ENCODE peak calls at places on chromosomes 12 and 14, in ten cellular contexts. One of them, this sample, is unnamed.

GRCh38 chr14:91862417-91862816 is 4.9 kb downstream of the TC2N start:
- DNase-seq in heart right ventricle: no peak
- DNase-seq in AG09309: no peak
- DNase-seq in brain microvascular endothelial cell: no peak
- DNase-seq in left ventricle myocardium inferior: no peak
- DNase-seq in K562: no peak
- DNase-seq in neural crest cell: no peak
- DNase-seq in GM06990: no peak
- DNase-seq in colonic mucosa: no peak
- DNase-seq in B cell: no peak
- DNase-seq in this sample: no peak

GRCh38 chr12:130438243-130438620 is 100.5 kb downstream of the PIWIL1 start:
- DNase-seq in heart right ventricle: no peak
- DNase-seq in AG09309: no peak
- DNase-seq in brain microvascular endothelial cell: no peak
- DNase-seq in left ventricle myocardium inferior: no peak
- DNase-seq in K562: no peak
- DNase-seq in neural crest cell: no peak
- DNase-seq in GM06990: no peak
- DNase-seq in colonic mucosa: no peak
- DNase-seq in B cell: no peak
- DNase-seq in this sample: no peak

GRCh38 chr14:86513564-86513963 is 983.6 kb downstream of the FLRT2 start:
- DNase-seq in heart right ventricle: no peak
- DNase-seq in AG09309: no peak
- DNase-seq in brain microvascular endothelial cell: no peak
- DNase-seq in left ventricle myocardium inferior: no peak
- DNase-seq in K562: no peak
- DNase-seq in neural crest cell: no peak
- DNase-seq in GM06990: no peak
- DNase-seq in colonic mucosa: no peak
- DNase-seq in B cell: no peak
- DNase-seq in this sample: no peak

GRCh38 chr14:74302160-74302628 is 540 bp downstream of the ABCD4 start:
- DNase-seq in heart right ventricle: no peak
- DNase-seq in AG09309: no peak
- DNase-seq in brain microvascular endothelial cell: peak
- DNase-seq in left ventricle myocardium inferior: no peak
- DNase-seq in K562: peak
- DNase-seq in neural crest cell: no peak
- DNase-seq in GM06990: no peak
- DNase-seq in colonic mucosa: no peak
- DNase-seq in B cell: peak
- DNase-seq in this sample: peak

GRCh38 chr12:124466200-124467128 is 100.9 kb downstream of the NCOR2 start:
- DNase-seq in heart right ventricle: peak
- DNase-seq in AG09309: no peak
- DNase-seq in brain microvascular endothelial cell: peak
- DNase-seq in left ventricle myocardium inferior: peak
- DNase-seq in K562: no peak
- DNase-seq in neural crest cell: no peak
- DNase-seq in GM06990: peak
- DNase-seq in colonic mucosa: peak
- DNase-seq in B cell: peak
- DNase-seq in this sample: peak

GRCh38 chr12:560666-561065 is 100.9 kb downstream of the B4GALNT3 start:
- DNase-seq in heart right ventricle: no peak
- DNase-seq in AG09309: no peak
- DNase-seq in brain microvascular endothelial cell: no peak
- DNase-seq in left ventricle myocardium inferior: no peak
- DNase-seq in K562: no peak
- DNase-seq in neural crest cell: no peak
- DNase-seq in GM06990: no peak
- DNase-seq in colonic mucosa: no peak
- DNase-seq in B cell: no peak
- DNase-seq in this sample: no peak

GRCh38 chr12:43111608-43112007 is 440.4 kb downstream of the ADAMTS20 start:
- DNase-seq in heart right ventricle: no peak
- DNase-seq in AG09309: no peak
- DNase-seq in brain microvascular endothelial cell: peak
- DNase-seq in left ventricle myocardium inferior: no peak
- DNase-seq in K562: no peak
- DNase-seq in neural crest cell: no peak
- DNase-seq in GM06990: no peak
- DNase-seq in colonic mucosa: no peak
- DNase-seq in B cell: no peak
- DNase-seq in this sample: no peak

GRCh38 chr12:57826966-57827365 is 8.4 kb upstream of the AVIL start:
- DNase-seq in heart right ventricle: no peak
- DNase-seq in AG09309: no peak
- DNase-seq in brain microvascular endothelial cell: no peak
- DNase-seq in left ventricle myocardium inferior: no peak
- DNase-seq in K562: no peak
- DNase-seq in neural crest cell: no peak
- DNase-seq in GM06990: no peak
- DNase-seq in colonic mucosa: no peak
- DNase-seq in B cell: no peak
- DNase-seq in this sample: no peak

GRCh38 chr14:52014601-52015267 is 25.4 kb downstream of the RTRAF start:
- DNase-seq in heart right ventricle: peak
- DNase-seq in AG09309: no peak
- DNase-seq in brain microvascular endothelial cell: no peak
- DNase-seq in left ventricle myocardium inferior: peak
- DNase-seq in K562: no peak
- DNase-seq in neural crest cell: peak
- DNase-seq in GM06990: no peak
- DNase-seq in colonic mucosa: no peak
- DNase-seq in B cell: no peak
- DNase-seq in this sample: no peak

GRCh38 chr14:44662250-44662891 is 155.3 kb upstream of the FSCB start:
- DNase-seq in heart right ventricle: no peak
- DNase-seq in AG09309: no peak
- DNase-seq in brain microvascular endothelial cell: no peak
- DNase-seq in left ventricle myocardium inferior: no peak
- DNase-seq in K562: no peak
- DNase-seq in neural crest cell: no peak
- DNase-seq in GM06990: no peak
- DNase-seq in colonic mucosa: no peak
- DNase-seq in B cell: no peak
- DNase-seq in this sample: no peak

GRCh38 chr12:98754095-98754494 is 109.0 kb downstream of the APAF1 start:
- DNase-seq in heart right ventricle: no peak
- DNase-seq in AG09309: peak
- DNase-seq in brain microvascular endothelial cell: peak
- DNase-seq in left ventricle myocardium inferior: no peak
- DNase-seq in K562: peak
- DNase-seq in neural crest cell: no peak
- DNase-seq in GM06990: peak
- DNase-seq in colonic mucosa: no peak
- DNase-seq in B cell: no peak
- DNase-seq in this sample: peak

GRCh38 chr12:117007618-117008017 is 91.6 kb downstream of the TESC start:
- DNase-seq in heart right ventricle: no peak
- DNase-seq in AG09309: no peak
- DNase-seq in brain microvascular endothelial cell: no peak
- DNase-seq in left ventricle myocardium inferior: no peak
- DNase-seq in K562: no peak
- DNase-seq in neural crest cell: no peak
- DNase-seq in GM06990: no peak
- DNase-seq in colonic mucosa: no peak
- DNase-seq in B cell: no peak
- DNase-seq in this sample: no peak

GRCh38 chr12:40058721-40059190 is 47.1 kb downstream of the SLC2A13 start:
- DNase-seq in heart right ventricle: no peak
- DNase-seq in AG09309: no peak
- DNase-seq in brain microvascular endothelial cell: peak
- DNase-seq in left ventricle myocardium inferior: no peak
- DNase-seq in K562: no peak
- DNase-seq in neural crest cell: no peak
- DNase-seq in GM06990: no peak
- DNase-seq in colonic mucosa: no peak
- DNase-seq in B cell: no peak
- DNase-seq in this sample: no peak

GRCh38 chr14:22391908-22392307 is 197.1 kb downstream of the DAD1 start:
- DNase-seq in heart right ventricle: peak
- DNase-seq in AG09309: no peak
- DNase-seq in brain microvascular endothelial cell: peak
- DNase-seq in left ventricle myocardium inferior: peak
- DNase-seq in K562: peak
- DNase-seq in neural crest cell: peak
- DNase-seq in GM06990: no peak
- DNase-seq in colonic mucosa: peak
- DNase-seq in B cell: peak
- DNase-seq in this sample: peak

GRCh38 chr12:47886471-47887240 is 18.1 kb downstream of the VDR start:
- DNase-seq in heart right ventricle: no peak
- DNase-seq in AG09309: no peak
- DNase-seq in brain microvascular endothelial cell: no peak
- DNase-seq in left ventricle myocardium inferior: no peak
- DNase-seq in K562: no peak
- DNase-seq in neural crest cell: no peak
- DNase-seq in GM06990: no peak
- DNase-seq in colonic mucosa: no peak
- DNase-seq in B cell: no peak
- DNase-seq in this sample: no peak

GRCh38 chr12:119158004-119158776 is 20.5 kb upstream of the HSPB8 start:
- DNase-seq in heart right ventricle: peak
- DNase-seq in AG09309: no peak
- DNase-seq in brain microvascular endothelial cell: no peak
- DNase-seq in left ventricle myocardium inferior: no peak
- DNase-seq in K562: no peak
- DNase-seq in neural crest cell: no peak
- DNase-seq in GM06990: no peak
- DNase-seq in colonic mucosa: no peak
- DNase-seq in B cell: no peak
- DNase-seq in this sample: no peak

GRCh38 chr12:43826681-43827458 is 9.0 kb upstream of the TMEM117 start:
- DNase-seq in heart right ventricle: no peak
- DNase-seq in AG09309: no peak
- DNase-seq in brain microvascular endothelial cell: peak
- DNase-seq in left ventricle myocardium inferior: no peak
- DNase-seq in K562: no peak
- DNase-seq in neural crest cell: no peak
- DNase-seq in GM06990: no peak
- DNase-seq in colonic mucosa: no peak
- DNase-seq in B cell: no peak
- DNase-seq in this sample: no peak

GRCh38 chr14:21723431-21724045 is 49.9 kb upstream of the OR4E1 start:
- DNase-seq in heart right ventricle: no peak
- DNase-seq in AG09309: no peak
- DNase-seq in brain microvascular endothelial cell: no peak
- DNase-seq in left ventricle myocardium inferior: no peak
- DNase-seq in K562: peak
- DNase-seq in neural crest cell: peak
- DNase-seq in GM06990: no peak
- DNase-seq in colonic mucosa: peak
- DNase-seq in B cell: no peak
- DNase-seq in this sample: peak

GRCh38 chr14:100862793-100863192 is 36.9 kb downstream of the MEG3 start:
- DNase-seq in heart right ventricle: no peak
- DNase-seq in AG09309: no peak
- DNase-seq in brain microvascular endothelial cell: no peak
- DNase-seq in left ventricle myocardium inferior: no peak
- DNase-seq in K562: no peak
- DNase-seq in neural crest cell: no peak
- DNase-seq in GM06990: no peak
- DNase-seq in colonic mucosa: no peak
- DNase-seq in B cell: no peak
- DNase-seq in this sample: no peak

GRCh38 chr14:55297611-55298323 is 26.5 kb downstream of the FBXO34 start:
- DNase-seq in heart right ventricle: no peak
- DNase-seq in AG09309: no peak
- DNase-seq in brain microvascular endothelial cell: no peak
- DNase-seq in left ventricle myocardium inferior: no peak
- DNase-seq in K562: no peak
- DNase-seq in neural crest cell: no peak
- DNase-seq in GM06990: no peak
- DNase-seq in colonic mucosa: peak
- DNase-seq in B cell: no peak
- DNase-seq in this sample: peak
- TF ChIP-seq CTCF in heart right ventricle: no peak
- TF ChIP-seq CTCF in AG09309: no peak
- TF ChIP-seq CTCF in brain microvascular endothelial cell: no peak
- TF ChIP-seq CTCF in left ventricle myocardium inferior: no peak
- TF ChIP-seq CTCF in K562: no peak
- TF ChIP-seq CTCF in neural crest cell: no peak
- TF ChIP-seq CTCF in GM06990: peak
- TF ChIP-seq CTCF in colonic mucosa: no peak
- TF ChIP-seq CTCF in B cell: no peak
- TF ChIP-seq CTCF in this sample: no peak

DNA sequence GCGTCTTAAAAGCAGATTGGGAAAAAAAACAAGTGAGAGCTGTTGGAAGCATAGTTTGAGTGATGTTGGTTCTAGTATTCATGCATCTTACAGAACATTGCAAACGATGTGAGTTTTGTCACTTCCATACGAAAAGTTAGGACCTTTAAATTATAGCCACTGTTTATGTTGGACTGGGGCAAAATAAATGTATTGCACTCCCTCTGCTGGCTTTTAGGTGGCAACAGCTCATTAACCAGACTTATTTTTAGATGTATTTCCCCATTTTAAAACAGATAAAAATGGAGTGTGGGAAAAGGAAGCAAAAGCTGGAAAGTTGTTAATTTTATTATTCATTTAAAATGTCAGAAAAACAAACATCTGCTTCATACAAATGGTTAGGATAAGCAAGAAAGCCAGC is 111.9 kb downstream of the LGR5 start:
- DNase-seq in heart right ventricle: no peak
- DNase-seq in AG09309: peak
- DNase-seq in brain microvascular endothelial cell: no peak
- DNase-seq in left ventricle myocardium inferior: no peak
- DNase-seq in K562: no peak
- DNase-seq in neural crest cell: no peak
- DNase-seq in GM06990: no peak
- DNase-seq in colonic mucosa: no peak
- DNase-seq in B cell: no peak
- DNase-seq in this sample: no peak
- TF ChIP-seq CTCF in heart right ventricle: peak
- TF ChIP-seq CTCF in AG09309: peak
- TF ChIP-seq CTCF in brain microvascular endothelial cell: peak
- TF ChIP-seq CTCF in left ventricle myocardium inferior: no peak
- TF ChIP-seq CTCF in K562: peak
- TF ChIP-seq CTCF in neural crest cell: peak
- TF ChIP-seq CTCF in GM06990: peak
- TF ChIP-seq CTCF in colonic mucosa: no peak
- TF ChIP-seq CTCF in B cell: no peak
- TF ChIP-seq CTCF in this sample: peak

GRCh38 chr12:67457799-67458680 is 188.9 kb downstream of the CAND1 start:
- DNase-seq in heart right ventricle: no peak
- DNase-seq in AG09309: no peak
- DNase-seq in brain microvascular endothelial cell: no peak
- DNase-seq in left ventricle myocardium inferior: no peak
- DNase-seq in K562: no peak
- DNase-seq in neural crest cell: no peak
- DNase-seq in GM06990: no peak
- DNase-seq in colonic mucosa: no peak
- DNase-seq in B cell: no peak
- DNase-seq in this sample: peak
- TF ChIP-seq CTCF in heart right ventricle: peak
- TF ChIP-seq CTCF in AG09309: peak
- TF ChIP-seq CTCF in brain microvascular endothelial cell: peak
- TF ChIP-seq CTCF in left ventricle myocardium inferior: peak
- TF ChIP-seq CTCF in K562: peak
- TF ChIP-seq CTCF in neural crest cell: peak
- TF ChIP-seq CTCF in GM06990: peak
- TF ChIP-seq CTCF in colonic mucosa: no peak
- TF ChIP-seq CTCF in B cell: no peak
- TF ChIP-seq CTCF in this sample: peak

GRCh38 chr12:131912526-131913274 is 16.4 kb upstream of the PUS1 start:
- DNase-seq in heart right ventricle: peak
- DNase-seq in AG09309: no peak
- DNase-seq in brain microvascular endothelial cell: peak
- DNase-seq in left ventricle myocardium inferior: peak
- DNase-seq in K562: peak
- DNase-seq in neural crest cell: no peak
- DNase-seq in GM06990: peak
- DNase-seq in colonic mucosa: peak
- DNase-seq in B cell: peak
- DNase-seq in this sample: no peak
- TF ChIP-seq CTCF in heart right ventricle: no peak
- TF ChIP-seq CTCF in AG09309: no peak
- TF ChIP-seq CTCF in brain microvascular endothelial cell: peak
- TF ChIP-seq CTCF in left ventricle myocardium inferior: no peak
- TF ChIP-seq CTCF in K562: no peak
- TF ChIP-seq CTCF in neural crest cell: no peak
- TF ChIP-seq CTCF in GM06990: peak
- TF ChIP-seq CTCF in colonic mucosa: no peak
- TF ChIP-seq CTCF in B cell: no peak
- TF ChIP-seq CTCF in this sample: no peak